ENCODE peak calls at places on chromosomes 12 and 14, in four cellular contexts. H is astrocyte of the spinal cord, G is left ventricle myocardium inferior, Y is tibial artery. Z is an unnamed sample.

GRCh38 chr12:68373836-68374314 is 41.7 kb upstream of the MDM1 start:
- DNase-seq in H (no peak), G (no peak), Y (no peak), Z (no peak)

GRCh38 chr12:78938341-78939084 is 73.9 kb downstream of the SYT1 start:
- DNase-seq in H (no peak), G (no peak), Y (no peak), Z (no peak)

GRCh38 chr14:89912667-89913211 is 41.8 kb downstream of the EFCAB11 start:
- DNase-seq in H (peak), G (no peak), Y (no peak), Z (no peak)

GRCh38 chr12:79655036-79655435 is 35.7 kb downstream of the PAWR start:
- DNase-seq in H (no peak), G (no peak), Y (no peak), Z (no peak)

GRCh38 chr12:28865776-28866175 is 283.3 kb upstream of the FAR2 start:
- DNase-seq in H (peak), G (no peak), Y (no peak), Z (no peak)

GRCh38 chr14:103188691-103189480 is 65.6 kb downstream of the TNFAIP2 start:
- DNase-seq in H (no peak), G (peak), Y (no peak), Z (peak)

GRCh38 chr14:68363841-68364711 is 428.8 kb downstream of the ZFP36L1 start:
- DNase-seq in H (peak), G (peak), Y (peak), Z (no peak)

GRCh38 chr12:15688202-15688736 is 100.9 kb downstream of the EPS8 start:
- DNase-seq in H (peak), G (peak), Y (peak), Z (peak)

GRCh38 chr12:98645572-98646067 is 530 bp downstream of the APAF1 start:
- DNase-seq in H (peak), G (no peak), Y (no peak), Z (peak)

GRCh38 chr12:77914089-77914488 is 83.4 kb downstream of the NAV3 start:
- DNase-seq in H (no peak), G (no peak), Y (no peak), Z (no peak)

GRCh38 chr12:55670213-55670730 is 33.6 kb downstream of the OR10P1 start:
- DNase-seq in H (no peak), G (no peak), Y (peak), Z (peak)

GRCh38 chr14:52690983-52691760 is 4.2 kb downstream of the ERO1A start:
- DNase-seq in H (no peak), G (no peak), Y (no peak), Z (no peak)

GRCh38 chr12:47078733-47079364 is 572 bp upstream of the PCED1B start:
- DNase-seq in H (no peak), G (no peak), Y (peak), Z (peak)

GRCh38 chr14:73432124-73432523 is 26.2 kb downstream of the NUMB start:
- DNase-seq in H (no peak), G (no peak), Y (no peak), Z (no peak)

GRCh38 chr12:50986961-50987737 is 34.8 kb downstream of the HIGD1C start:
- DNase-seq in H (peak), G (no peak), Y (no peak), Z (peak)

GRCh38 chr12:118979763-118980406 is 1.5 kb upstream of the SRRM4 start:
- DNase-seq in H (peak), G (no peak), Y (no peak), Z (peak)

GRCh38 chr12:124655317-124656213 is 88.2 kb upstream of the NCOR2 start:
- DNase-seq in H (peak), G (peak), Y (peak), Z (peak)

GRCh38 chr14:105075364-105076295 is 10.4 kb upstream of the GPR132 start:
- DNase-seq in H (no peak), G (peak), Y (no peak), Z (no peak)

GRCh38 chr14:46322730-46323425 is 328.7 kb downstream of the RPL10L start:
- DNase-seq in H (no peak), G (no peak), Y (no peak), Z (no peak)

GRCh38 chr12:64252708-64253107 is 30.6 kb upstream of the KICS2 start:
- DNase-seq in H (no peak), G (no peak), Y (no peak), Z (no peak)

GRCh38 chr14:84282618-84283017 is 1247.3 kb upstream of the FLRT2 start:
- DNase-seq in H (no peak), G (no peak), Y (no peak), Z (no peak)

GRCh38 chr12:121494093-121494787 is 86.6 kb downstream of the KDM2B start:
- DNase-seq in H (no peak), G (peak), Y (no peak), Z (peak)

GRCh38 chr12:117900561-117900960 is 68.2 kb downstream of the KSR2 start:
- DNase-seq in H (peak), G (no peak), Y (no peak), Z (no peak)

GRCh38 chr12:100539209-100539608 is 34.3 kb upstream of the GAS2L3 start:
- DNase-seq in H (peak), G (no peak), Y (no peak), Z (peak)

GRCh38 chr14:71720978-71721624 is 211.1 kb upstream of the RGS6 start:
- DNase-seq in H (peak), G (no peak), Y (no peak), Z (peak)

GRCh38 chr14:88998027-88998426 is 173.6 kb downstream of the TTC8 start:
- DNase-seq in H (no peak), G (no peak), Y (no peak), Z (no peak)

GRCh38 chr12:94258593-94258992 is 110.2 kb downstream of the PLXNC1 start:
- DNase-seq in H (no peak), G (no peak), Y (no peak), Z (no peak)

GRCh38 chr14:102592969-102593840 is 756 bp downstream of the RCOR1 start:
- DNase-seq in H (peak), G (peak), Y (peak), Z (peak)

GRCh38 chr12:64029013-64029857 is 184.7 kb downstream of the SRGAP1 start:
- DNase-seq in H (no peak), G (no peak), Y (no peak), Z (no peak)

GRCh38 chr12:109544955-109545531 is 28.3 kb downstream of the MMAB start:
- DNase-seq in H (no peak), G (no peak), Y (no peak), Z (no peak)

GRCh38 chr12:72139411-72139810 is 132.8 kb upstream of the TRHDE start:
- DNase-seq in H (no peak), G (no peak), Y (no peak), Z (no peak)

GRCh38 chr12:89661706-89662330 is 46.8 kb downstream of the ATP2B1 start:
- DNase-seq in H (no peak), G (no peak), Y (no peak), Z (no peak)

GRCh38 chr14:75476274-75476995 is 45.8 kb upstream of the BATF start:
- DNase-seq in H (no peak), G (no peak), Y (peak), Z (peak)

GRCh38 chr14:99120147-99121026 is 151.6 kb downstream of the BCL11B start:
- DNase-seq in H (no peak), G (no peak), Y (peak), Z (no peak)

GRCh38 chr14:50795127-50795526 is 35.8 kb downstream of the NIN start:
- DNase-seq in H (no peak), G (no peak), Y (no peak), Z (no peak)

GRCh38 chr12:48080285-48080684 is 25.6 kb downstream of the SENP1 start:
- DNase-seq in H (no peak), G (no peak), Y (no peak), Z (no peak)

GRCh38 chr12:48080821-48081220 is 25.1 kb downstream of the SENP1 start:
- DNase-seq in H (no peak), G (no peak), Y (no peak), Z (no peak)

GRCh38 chr12:48084841-48085460 is 20.9 kb downstream of the SENP1 start:
- DNase-seq in H (no peak), G (no peak), Y (no peak), Z (no peak)

GRCh38 chr12:48086327-48086726 is 19.6 kb downstream of the SENP1 start:
- DNase-seq in H (no peak), G (no peak), Y (no peak), Z (no peak)

GRCh38 chr12:48084066-48084465 is 21.8 kb downstream of the SENP1 start:
- DNase-seq in H (peak), G (no peak), Y (no peak), Z (no peak)
- H3K4me3 ChIP-seq in H (no peak), G (no peak), Y (no peak), Z (no peak)

GRCh38 chr14:106846218-106846617 is 1319.8 kb downstream of the TMEM121 start:
- DNase-seq in H (no peak), G (no peak), Y (no peak), Z (no peak)
- H3K4me3 ChIP-seq in H (no peak), G (no peak), Y (no peak), Z (no peak)

GRCh38 chr14:100713720-100714119 is 13.0 kb upstream of the DLK1 start:
- DNase-seq in H (no peak), G (no peak), Y (no peak), Z (no peak)
- H3K4me3 ChIP-seq in H (no peak), G (no peak), Y (no peak), Z (no peak)

GRCh38 chr12:6954316-6954710 is 3.2 kb downstream of the PTPN6 start:
- DNase-seq in H (no peak), G (no peak), Y (no peak), Z (no peak)

GRCh38 chr12:6951551-6952120 is 480 bp downstream of the PTPN6 start:
- DNase-seq in H (no peak), G (no peak), Y (no peak), Z (no peak)

GRCh38 chr12:6952121-6952859 is 1.1 kb downstream of the PTPN6 start:
- DNase-seq in H (no peak), G (peak), Y (no peak), Z (no peak)

GRCh38 chr12:6953417-6954315 is 2.5 kb downstream of the PTPN6 start:
- DNase-seq in H (no peak), G (peak), Y (no peak), Z (no peak)

GRCh38 chr12:6952860-6953416 is 1.8 kb downstream of the PTPN6 start:
- DNase-seq in H (no peak), G (peak), Y (no peak), Z (no peak)
- H3K4me3 ChIP-seq in H (no peak), G (peak), Y (peak), Z (no peak)

GRCh38 chr14:81523016-81523415 is 10.6 kb downstream of the SEL1L start:
- DNase-seq in H (no peak), G (no peak), Y (no peak), Z (no peak)

GRCh38 chr14:81529391-81529790 is 4.3 kb downstream of the SEL1L start:
- DNase-seq in H (peak), G (no peak), Y (no peak), Z (no peak)

GRCh38 chr14:81523616-81524015 is 10.0 kb downstream of the SEL1L start:
- DNase-seq in H (no peak), G (no peak), Y (no peak), Z (no peak)

GRCh38 chr14:81521356-81521755 is 12.3 kb downstream of the SEL1L start:
- DNase-seq in H (no peak), G (no peak), Y (no peak), Z (no peak)

DNA sequence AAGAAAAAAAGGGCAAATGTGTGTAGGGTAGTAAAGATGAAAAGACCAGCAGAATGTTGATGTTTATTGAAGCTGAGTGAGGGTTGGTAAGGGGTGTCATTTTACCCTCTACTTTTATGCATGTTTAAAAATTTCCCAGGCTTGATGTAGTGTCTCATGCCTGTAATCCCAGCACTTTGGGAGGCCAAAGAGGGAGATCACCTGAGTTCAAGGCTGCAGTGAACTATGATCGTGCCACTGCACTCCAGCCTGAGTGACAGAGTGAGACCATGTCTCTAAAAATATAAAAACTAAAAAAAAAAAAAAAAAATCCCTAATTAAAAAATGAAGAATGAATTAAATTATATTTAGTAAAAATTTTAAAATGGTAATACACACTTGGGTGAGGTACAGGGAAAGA is 8.5 kb downstream of the SEL1L start:
- DNase-seq in H (no peak), G (no peak), Y (no peak), Z (no peak)
- H3K4me3 ChIP-seq in H (no peak), G (no peak), Y (no peak), Z (no peak)

GRCh38 chr12:110908377-110909136 is 11.8 kb downstream of the MYL2 start:
- DNase-seq in H (no peak), G (peak), Y (no peak), Z (no peak)
- H3K4me3 ChIP-seq in H (no peak), G (no peak), Y (no peak), Z (no peak)

DNA sequence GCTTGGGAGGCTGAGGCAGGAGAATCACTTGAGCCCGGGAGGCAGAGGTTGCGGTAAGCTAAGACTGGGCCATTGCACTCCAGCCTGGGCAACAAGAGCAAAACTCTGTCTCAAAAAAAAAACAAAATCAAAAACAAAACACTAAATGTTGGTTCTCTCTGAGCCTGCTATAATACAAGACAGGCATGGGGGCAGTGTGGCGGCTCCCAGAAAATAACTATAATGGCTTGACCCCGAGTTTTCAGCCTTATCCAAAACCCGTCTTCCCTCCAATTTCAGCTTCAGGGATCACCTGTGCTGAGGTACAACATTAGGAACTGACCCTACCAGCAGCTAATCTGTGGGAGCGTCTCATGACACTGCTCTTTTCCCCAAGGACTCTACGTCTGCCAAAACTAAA is 862 bp downstream of the SLC7A7 start:
- DNase-seq in H (no peak), G (no peak), Y (no peak), Z (no peak)
- H3K4me3 ChIP-seq in H (no peak), G (peak), Y (no peak), Z (no peak)